ENCODE peak calls at places on chromosomes 6 and 20, in seven cellular contexts. F is colonic mucosa, N is uterus, G is gastrocnemius medialis, C is lower leg skin, S is HCT116, O is fibroblast of lung. K is an unnamed sample.

GRCh38 chr6:16243664-16244063 is 5.3 kb downstream of the GMPR start:
- DNase-seq in C (no peak), N (no peak), F (no peak), S (no peak), O (no peak), G (peak), K (no peak)

GRCh38 chr6:158405933-158406332 is 93.7 kb downstream of the TULP4 start:
- DNase-seq in S (no peak), O (no peak), F (no peak), C (no peak), G (no peak), N (no peak), K (no peak)

GRCh38 chr6:129590408-129591022 is 119.5 kb downstream of the ARHGAP18 start:
- DNase-seq in S (no peak), N (no peak), G (no peak), F (no peak), C (no peak), O (peak), K (no peak)

GRCh38 chr6:12371641-12372146 is 81.5 kb downstream of the EDN1 start:
- DNase-seq in F (no peak), S (no peak), O (peak), G (no peak), C (no peak), N (no peak), K (peak)

GRCh38 chr6:5435449-5435848 is 174.1 kb downstream of the FARS2 start:
- DNase-seq in S (no peak), O (peak), N (no peak), G (no peak), C (no peak), F (no peak), K (no peak)

GRCh38 chr20:45283529-45284065 is 23.0 kb upstream of the RBPJL start:
- DNase-seq in S (no peak), O (no peak), C (no peak), N (no peak), G (no peak), F (no peak), K (no peak)

GRCh38 chr6:42720739-42721138 is 1.7 kb downstream of the PRPH2 start:
- DNase-seq in N (no peak), G (no peak), C (no peak), F (no peak), S (no peak), O (peak), K (no peak)

GRCh38 chr6:30712441-30712840 is 4.6 kb downstream of the MDC1 start:
- DNase-seq in O (no peak), F (no peak), S (no peak), N (no peak), G (no peak), C (no peak), K (no peak)

GRCh38 chr6:53718597-53719460 is 53.3 kb upstream of the KLHL31 start:
- DNase-seq in F (peak), O (peak), N (peak), C (no peak), G (peak), S (peak), K (peak)

GRCh38 chr6:127022297-127022696 is 96.2 kb upstream of the RSPO3 start:
- DNase-seq in O (no peak), N (peak), F (peak), C (peak), G (no peak), S (no peak), K (peak)

GRCh38 chr6:142945446-142946180 is 637 bp upstream of the HIVEP2 start:
- DNase-seq in F (peak), N (peak), C (peak), S (no peak), G (peak), O (no peak), K (peak)

GRCh38 chr6:148750826-148751225 is 4.0 kb downstream of the UST start:
- DNase-seq in N (no peak), F (no peak), S (no peak), C (no peak), G (peak), O (peak), K (no peak)

GRCh38 chr6:39128832-39129231 is 13.8 kb upstream of the SAYSD1 start:
- DNase-seq in F (no peak), S (no peak), G (no peak), O (no peak), C (no peak), N (no peak), K (no peak)

GRCh38 chr6:98927534-98927933 is 20.2 kb downstream of the FBXL4 start:
- DNase-seq in S (no peak), N (no peak), O (no peak), F (no peak), G (no peak), C (no peak), K (no peak)

DNA sequence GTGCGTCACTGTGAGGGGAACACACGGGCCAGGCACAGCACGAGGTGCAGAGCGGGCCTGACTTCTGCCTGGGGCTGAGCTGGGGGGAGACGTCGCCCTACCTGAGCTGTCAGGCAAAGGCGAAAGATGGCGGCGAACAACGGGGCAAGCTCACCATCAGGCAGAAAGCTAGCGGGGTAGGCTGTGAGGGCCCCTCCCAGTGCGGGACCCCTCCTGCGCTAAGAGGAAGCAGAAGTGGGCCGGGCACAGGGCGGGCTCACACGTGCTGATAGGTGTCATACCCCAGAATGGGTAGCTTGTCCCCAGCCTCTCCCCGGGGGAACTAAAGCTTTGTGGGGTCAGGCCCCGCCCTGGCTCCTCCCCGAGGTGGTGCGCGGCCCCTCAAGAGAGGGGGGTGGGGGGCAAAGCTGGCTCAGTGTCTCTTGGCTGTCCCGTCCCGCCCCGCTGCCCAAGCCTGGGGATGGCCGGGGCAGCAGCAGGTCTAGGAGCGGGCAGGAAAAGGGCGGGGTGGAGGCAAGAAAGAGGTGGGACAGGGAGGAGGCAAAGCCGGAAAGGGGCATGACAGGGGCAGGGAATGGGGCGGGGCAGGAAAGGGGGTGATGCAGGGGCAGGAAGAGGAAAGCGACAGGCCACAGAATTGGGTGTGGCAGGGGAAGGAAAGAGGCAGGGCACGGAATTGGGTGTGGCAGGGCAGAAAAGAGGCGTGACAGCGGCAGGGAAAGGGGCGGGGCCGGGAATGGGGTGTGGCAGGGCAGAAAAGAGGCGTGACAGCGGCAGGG is 14.7 kb downstream of the UCKL1 start:
- DNase-seq in S (no peak), C (no peak), F (peak), O (no peak), N (peak), G (peak), K (no peak)
- H3K4me3 ChIP-seq in S (no peak), C (no peak), F (no peak), O (no peak), N (no peak), G (no peak), K (no peak)

DNA sequence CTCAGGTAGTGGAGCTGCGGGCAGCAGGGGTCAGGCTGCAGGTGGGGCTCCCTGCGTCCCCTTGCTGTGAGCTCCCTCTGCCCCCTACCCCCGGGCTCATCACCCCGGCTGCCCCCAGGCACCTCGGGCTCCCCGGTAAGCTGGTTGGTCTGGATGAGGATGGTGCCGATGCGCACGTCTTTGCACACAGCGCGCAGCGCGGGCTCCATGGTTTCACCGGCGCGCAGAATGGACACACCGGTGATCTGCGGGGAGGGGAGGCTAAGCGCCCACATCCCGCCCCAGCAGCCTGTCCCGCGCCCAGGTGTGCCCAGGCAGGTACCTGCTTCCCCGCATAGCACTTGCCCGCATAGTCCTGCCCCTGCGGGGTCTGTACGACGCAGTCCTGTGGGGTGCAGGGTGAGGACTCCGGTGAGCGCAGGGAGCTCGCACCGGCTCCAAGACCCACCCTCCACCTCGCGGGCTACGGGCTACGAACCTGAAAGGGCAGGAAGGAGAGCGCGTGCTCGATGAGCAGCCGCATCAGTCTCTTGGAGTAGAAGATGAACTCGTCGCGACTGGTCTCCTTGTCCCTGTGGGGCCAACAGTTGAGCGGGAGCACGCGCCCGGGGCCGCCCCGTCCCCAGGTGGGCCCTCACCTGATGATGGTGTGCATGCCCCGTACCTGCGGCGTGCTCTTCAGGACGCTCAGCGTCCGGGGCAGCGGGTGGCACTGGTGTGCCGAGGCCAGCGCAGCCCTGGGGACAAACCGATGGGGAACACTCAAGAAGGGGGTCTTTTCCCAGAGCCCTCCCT is 15.5 kb downstream of the UCKL1 start:
- DNase-seq in F (no peak), N (no peak), O (no peak), G (no peak), C (no peak), S (no peak), K (no peak)
- H3K4me3 ChIP-seq in F (no peak), N (no peak), O (no peak), G (no peak), C (no peak), S (no peak), K (no peak)

GRCh38 chr6:43768983-43769525 is 957 bp upstream of the VEGFA start:
- DNase-seq in G (peak), C (no peak), O (peak), N (peak), S (no peak), F (peak), K (no peak)
- H3K4me3 ChIP-seq in G (no peak), C (no peak), O (no peak), N (no peak), S (no peak), F (no peak), K (no peak)

GRCh38 chr6:21327326-21328140 is 266.0 kb upstream of the SOX4 start:
- DNase-seq in F (no peak), O (no peak), G (no peak), C (no peak), S (no peak), N (no peak), K (no peak)
- H3K4me3 ChIP-seq in F (no peak), O (no peak), G (no peak), C (no peak), S (no peak), N (no peak), K (no peak)

GRCh38 chr20:3084986-3085360 is 449 bp upstream of the AVP start:
- DNase-seq in S (no peak), N (no peak), F (no peak), O (no peak), G (no peak), C (no peak), K (no peak)

GRCh38 chr20:3082306-3082951 is 2.1 kb downstream of the AVP start:
- DNase-seq in O (no peak), C (no peak), G (no peak), F (no peak), N (no peak), S (no peak), K (peak)

GRCh38 chr20:3082955-3083952 is 1.3 kb downstream of the AVP start:
- DNase-seq in O (no peak), N (no peak), F (no peak), C (no peak), G (no peak), S (no peak), K (no peak)

GRCh38 chr20:3085571-3086072 is 1.1 kb upstream of the AVP start:
- DNase-seq in F (no peak), G (no peak), N (no peak), C (no peak), O (no peak), S (no peak), K (no peak)

DNA sequence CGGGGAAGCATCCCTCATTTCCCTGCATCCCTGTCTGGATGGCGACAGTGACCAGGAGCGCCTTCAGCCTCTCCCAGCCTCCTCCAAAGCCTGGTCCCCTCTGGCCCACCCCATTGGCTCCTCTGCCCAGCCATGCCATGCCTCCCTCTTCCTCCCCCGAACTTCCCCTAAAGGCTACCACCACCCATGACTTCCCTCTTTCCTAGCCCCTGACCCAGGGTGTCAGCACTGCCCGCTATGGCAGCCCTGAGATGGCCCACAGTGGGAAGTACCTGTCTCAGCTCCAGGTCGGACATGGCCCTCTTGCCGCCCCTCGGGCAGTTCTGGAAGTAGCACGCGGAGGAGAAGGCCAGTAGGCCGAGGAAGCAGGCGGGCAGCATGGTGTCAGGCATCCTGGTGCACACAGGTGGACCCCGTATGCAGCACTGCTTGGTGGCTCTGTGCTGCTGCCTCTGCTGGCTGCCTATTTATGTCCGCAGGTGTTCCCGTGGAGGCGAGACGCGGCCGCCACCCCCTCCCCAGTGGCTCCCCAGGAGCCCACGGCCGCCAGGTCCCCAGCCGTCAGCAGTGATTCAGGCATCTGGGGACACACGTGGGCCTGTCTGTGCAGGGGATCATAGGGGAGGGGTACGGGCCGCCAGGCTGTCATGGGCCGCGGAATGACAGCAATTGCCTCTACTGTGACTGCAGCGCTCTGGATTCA is at the start of gene AVP:
- DNase-seq in S (no peak), N (no peak), O (no peak), C (no peak), F (no peak), G (no peak), K (no peak)
- H3K4me3 ChIP-seq in S (no peak), N (no peak), O (no peak), C (no peak), F (no peak), G (no peak), K (no peak)

GRCh38 chr6:136873733-136874132 is 48.4 kb upstream of the SLC35D3 start:
- DNase-seq in O (no peak), S (peak), F (no peak), C (no peak), N (no peak), G (no peak), K (no peak)
- H3K4me3 ChIP-seq in O (no peak), S (no peak), F (no peak), C (no peak), N (no peak), G (no peak), K (no peak)

DNA sequence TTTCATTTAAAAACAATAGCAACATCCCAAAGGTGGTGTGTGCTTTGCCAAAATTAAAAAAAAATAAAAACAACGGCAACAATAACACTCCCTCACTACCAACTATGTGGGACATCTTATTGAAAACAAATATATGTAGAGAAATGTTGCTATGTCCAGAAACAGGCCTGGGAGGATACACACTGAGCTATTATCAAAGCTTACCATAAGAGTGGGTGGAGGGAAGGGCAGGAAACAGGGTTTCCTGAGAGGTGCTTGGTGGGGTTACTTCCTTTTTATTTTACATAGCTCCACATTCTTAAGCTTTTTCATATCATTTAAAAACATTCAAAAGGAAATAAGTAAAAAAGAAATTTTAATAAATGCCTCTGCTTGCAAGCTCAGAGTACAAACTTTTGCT is 150.0 kb upstream of the RIPOR2 start:
- DNase-seq in N (no peak), S (no peak), F (no peak), G (no peak), C (no peak), O (no peak), K (no peak)
- H3K4me3 ChIP-seq in N (no peak), S (no peak), F (no peak), G (no peak), C (no peak), O (no peak), K (no peak)

GRCh38 chr6:113560908-113561307 is 296.2 kb upstream of the MARCKS start:
- DNase-seq in G (no peak), S (peak), N (no peak), C (no peak), O (peak), F (no peak), K (no peak)

GRCh38 chr6:113560376-113560775 is 296.8 kb upstream of the MARCKS start:
- DNase-seq in N (no peak), F (no peak), G (no peak), O (peak), S (no peak), C (no peak), K (no peak)

GRCh38 chr6:113562248-113562647 is 294.9 kb upstream of the MARCKS start:
- DNase-seq in N (no peak), S (no peak), F (no peak), O (no peak), G (no peak), C (no peak), K (no peak)

GRCh38 chr6:113565306-113565705 is 291.8 kb upstream of the MARCKS start:
- DNase-seq in N (no peak), F (no peak), O (no peak), S (no peak), C (no peak), G (no peak), K (no peak)

GRCh38 chr6:113564401-113565161 is 292.6 kb upstream of the MARCKS start:
- DNase-seq in N (peak), S (no peak), F (peak), C (peak), G (peak), O (peak), K (no peak)
- H3K4me3 ChIP-seq in N (no peak), S (no peak), F (no peak), C (no peak), G (peak), O (peak), K (no peak)

GRCh38 chr6:24929255-24929654 is 6.5 kb downstream of the RIPOR2 start:
- DNase-seq in O (no peak), S (no peak), F (no peak), G (no peak), C (no peak), N (no peak), K (no peak)
- H3K4me3 ChIP-seq in O (no peak), S (no peak), F (no peak), G (no peak), C (no peak), N (no peak), K (no peak)

GRCh38 chr6:163409712-163410111 is 4.8 kb upstream of the QKI start:
- DNase-seq in F (no peak), G (no peak), C (no peak), N (no peak), S (no peak), O (no peak), K (no peak)

GRCh38 chr6:163406830-163407229 is 7.7 kb upstream of the QKI start:
- DNase-seq in G (no peak), O (no peak), C (peak), S (no peak), F (no peak), N (no peak), K (no peak)

GRCh38 chr6:163406320-163406719 is 8.2 kb upstream of the QKI start:
- DNase-seq in C (no peak), O (no peak), F (no peak), G (no peak), N (no peak), S (no peak), K (no peak)

GRCh38 chr6:163405412-163406309 is 8.9 kb upstream of the QKI start:
- DNase-seq in S (no peak), F (peak), C (peak), N (peak), O (peak), G (peak), K (no peak)

DNA sequence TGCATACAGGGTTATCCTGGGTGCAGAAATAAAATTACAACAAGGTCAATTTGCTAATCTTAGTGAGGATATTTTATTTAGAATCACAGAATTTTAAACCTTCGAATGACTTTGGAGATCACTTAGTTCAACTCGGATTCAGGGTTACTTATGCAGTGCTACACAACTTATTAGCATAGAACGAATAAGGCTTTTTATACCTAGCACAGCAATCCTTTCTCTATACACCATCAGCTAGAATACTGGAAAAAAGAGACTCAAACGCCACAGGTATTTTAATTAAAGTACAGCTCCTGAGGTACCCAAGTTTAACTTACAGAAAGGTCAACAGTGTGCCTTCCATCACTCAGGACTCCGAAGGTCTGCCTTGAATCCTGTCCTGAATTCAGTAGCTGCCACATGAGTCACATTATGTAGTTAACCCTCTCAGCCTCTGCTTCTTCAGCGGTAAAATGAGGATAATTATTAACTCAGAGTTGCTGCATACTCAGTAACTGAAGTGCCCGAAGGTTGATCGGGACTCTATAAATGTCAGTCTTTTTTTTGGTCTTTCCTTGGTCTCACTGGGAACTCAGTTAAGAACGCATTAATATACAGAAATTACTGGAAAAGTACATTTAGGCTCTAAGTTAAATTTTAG is 6.0 kb upstream of the QKI start:
- DNase-seq in C (no peak), G (no peak), O (no peak), S (no peak), N (no peak), F (no peak), K (no peak)
- H3K4me3 ChIP-seq in C (no peak), G (no peak), O (no peak), S (no peak), N (no peak), F (no peak), K (no peak)